ENCODE peak calls at places on chromosomes 11 and 22, in seven cellular contexts. One of them, this sample, is unnamed.

GRCh38 chr11:8794677-8795103 is 112.1 kb downstream of the RPL27A start:
- DNase-seq in EH: no peak
- DNase-seq in ELR: peak; percentile 20
- DNase-seq in cerebellar cortex: no peak
- DNase-seq in OCI-LY7: no peak
- DNase-seq in activated naive CD4-positive, alpha-beta T cell treated with anti-CD3 and anti-CD28 coated beads, Interleukin-2, amount 10 ng/mL, durations not matched to agents 7 days and 5 days: no peak
- DNase-seq in NCI-H1092 treated with DMSO at 0.1 percent for 48 hours: no peak
- DNase-seq in this sample: no peak

GRCh38 chr22:29689872-29690213 is 30.0 kb upstream of the CABP7 start:
- DNase-seq in EH: peak; percentile 60
- DNase-seq in ELR: peak; percentile 46
- DNase-seq in cerebellar cortex: peak; percentile 77
- DNase-seq in OCI-LY7: peak; percentile 31
- DNase-seq in activated naive CD4-positive, alpha-beta T cell treated with anti-CD3 and anti-CD28 coated beads, Interleukin-2, amount 10 ng/mL, durations not matched to agents 7 days and 5 days: peak; percentile 62
- DNase-seq in NCI-H1092 treated with DMSO at 0.1 percent for 48 hours: peak; percentile 75
- DNase-seq in this sample: no peak

GRCh38 chr11:124638500-124638899 is 15.8 kb downstream of the TBRG1 start:
- DNase-seq in EH: no peak
- DNase-seq in ELR: no peak
- DNase-seq in cerebellar cortex: no peak
- DNase-seq in OCI-LY7: no peak
- DNase-seq in activated naive CD4-positive, alpha-beta T cell treated with anti-CD3 and anti-CD28 coated beads, Interleukin-2, amount 10 ng/mL, durations not matched to agents 7 days and 5 days: no peak
- DNase-seq in NCI-H1092 treated with DMSO at 0.1 percent for 48 hours: no peak
- DNase-seq in this sample: no peak

GRCh38 chr11:27914080-27914479 is 193.9 kb downstream of the KIF18A start:
- DNase-seq in EH: peak; percentile 63
- DNase-seq in ELR: peak; percentile 78
- DNase-seq in cerebellar cortex: no peak
- DNase-seq in OCI-LY7: no peak
- DNase-seq in activated naive CD4-positive, alpha-beta T cell treated with anti-CD3 and anti-CD28 coated beads, Interleukin-2, amount 10 ng/mL, durations not matched to agents 7 days and 5 days: no peak
- DNase-seq in NCI-H1092 treated with DMSO at 0.1 percent for 48 hours: no peak
- DNase-seq in this sample: no peak

GRCh38 chr22:33002035-33002434 is 56.1 kb downstream of the SYN3 start:
- DNase-seq in EH: no peak
- DNase-seq in ELR: no peak
- DNase-seq in cerebellar cortex: no peak
- DNase-seq in OCI-LY7: no peak
- DNase-seq in activated naive CD4-positive, alpha-beta T cell treated with anti-CD3 and anti-CD28 coated beads, Interleukin-2, amount 10 ng/mL, durations not matched to agents 7 days and 5 days: no peak
- DNase-seq in NCI-H1092 treated with DMSO at 0.1 percent for 48 hours: no peak
- DNase-seq in this sample: no peak

GRCh38 chr11:12461516-12461915 is 84.1 kb downstream of the PARVA start:
- DNase-seq in EH: peak; percentile 33
- DNase-seq in ELR: peak; percentile 21
- DNase-seq in cerebellar cortex: no peak
- DNase-seq in OCI-LY7: no peak
- DNase-seq in activated naive CD4-positive, alpha-beta T cell treated with anti-CD3 and anti-CD28 coated beads, Interleukin-2, amount 10 ng/mL, durations not matched to agents 7 days and 5 days: no peak
- DNase-seq in NCI-H1092 treated with DMSO at 0.1 percent for 48 hours: no peak
- DNase-seq in this sample: no peak

GRCh38 chr11:66443602-66444001 is 5.0 kb upstream of the MRPL11 start:
- DNase-seq in EH: peak; percentile 97
- DNase-seq in ELR: peak; percentile 96
- DNase-seq in cerebellar cortex: no peak
- DNase-seq in OCI-LY7: no peak
- DNase-seq in activated naive CD4-positive, alpha-beta T cell treated with anti-CD3 and anti-CD28 coated beads, Interleukin-2, amount 10 ng/mL, durations not matched to agents 7 days and 5 days: no peak
- DNase-seq in NCI-H1092 treated with DMSO at 0.1 percent for 48 hours: no peak
- DNase-seq in this sample: no peak

GRCh38 chr22:17260950-17261349 is 41.7 kb upstream of the ADA2 start:
- DNase-seq in EH: no peak
- DNase-seq in ELR: no peak
- DNase-seq in cerebellar cortex: no peak
- DNase-seq in OCI-LY7: no peak
- DNase-seq in activated naive CD4-positive, alpha-beta T cell treated with anti-CD3 and anti-CD28 coated beads, Interleukin-2, amount 10 ng/mL, durations not matched to agents 7 days and 5 days: no peak
- DNase-seq in NCI-H1092 treated with DMSO at 0.1 percent for 48 hours: peak; percentile 50
- DNase-seq in this sample: no peak

GRCh38 chr22:48782817-48783511 is 1044.7 kb downstream of the BRD1 start:
- DNase-seq in EH: no peak
- DNase-seq in ELR: no peak
- DNase-seq in cerebellar cortex: peak; percentile 17
- DNase-seq in OCI-LY7: peak; percentile 24
- DNase-seq in activated naive CD4-positive, alpha-beta T cell treated with anti-CD3 and anti-CD28 coated beads, Interleukin-2, amount 10 ng/mL, durations not matched to agents 7 days and 5 days: no peak
- DNase-seq in NCI-H1092 treated with DMSO at 0.1 percent for 48 hours: no peak
- DNase-seq in this sample: no peak

GRCh38 chr11:86719781-86720463 is 47.5 kb upstream of the ME3 start:
- DNase-seq in EH: peak; percentile 97
- DNase-seq in ELR: peak; percentile 96
- DNase-seq in cerebellar cortex: no peak
- DNase-seq in OCI-LY7: no peak
- DNase-seq in activated naive CD4-positive, alpha-beta T cell treated with anti-CD3 and anti-CD28 coated beads, Interleukin-2, amount 10 ng/mL, durations not matched to agents 7 days and 5 days: no peak
- DNase-seq in NCI-H1092 treated with DMSO at 0.1 percent for 48 hours: no peak
- DNase-seq in this sample: no peak

GRCh38 chr22:39405346-39406085 is 5.9 kb downstream of the TAB1 start:
- DNase-seq in EH: peak; percentile 48
- DNase-seq in ELR: peak; percentile 39
- DNase-seq in cerebellar cortex: peak; percentile 66
- DNase-seq in OCI-LY7: no peak
- DNase-seq in activated naive CD4-positive, alpha-beta T cell treated with anti-CD3 and anti-CD28 coated beads, Interleukin-2, amount 10 ng/mL, durations not matched to agents 7 days and 5 days: no peak
- DNase-seq in NCI-H1092 treated with DMSO at 0.1 percent for 48 hours: no peak
- DNase-seq in this sample: no peak

GRCh38 chr22:19759994-19760651 is 455 bp upstream of the TBX1 start:
- DNase-seq in EH: no peak
- DNase-seq in ELR: no peak
- DNase-seq in cerebellar cortex: no peak
- DNase-seq in OCI-LY7: no peak
- DNase-seq in activated naive CD4-positive, alpha-beta T cell treated with anti-CD3 and anti-CD28 coated beads, Interleukin-2, amount 10 ng/mL, durations not matched to agents 7 days and 5 days: no peak
- DNase-seq in NCI-H1092 treated with DMSO at 0.1 percent for 48 hours: no peak
- DNase-seq in this sample: no peak

GRCh38 chr22:33922268-33922667 is 2.0 kb upstream of the LARGE1 start:
- DNase-seq in EH: peak; percentile 40
- DNase-seq in ELR: no peak
- DNase-seq in cerebellar cortex: peak; percentile 19
- DNase-seq in OCI-LY7: peak; percentile 52
- DNase-seq in activated naive CD4-positive, alpha-beta T cell treated with anti-CD3 and anti-CD28 coated beads, Interleukin-2, amount 10 ng/mL, durations not matched to agents 7 days and 5 days: peak; percentile 20
- DNase-seq in NCI-H1092 treated with DMSO at 0.1 percent for 48 hours: peak; percentile 39
- DNase-seq in this sample: no peak

GRCh38 chr11:26231252-26231661 is 100.7 kb upstream of the ANO3 start:
- DNase-seq in EH: peak; percentile 63
- DNase-seq in ELR: peak; percentile 87
- DNase-seq in cerebellar cortex: no peak
- DNase-seq in OCI-LY7: no peak
- DNase-seq in activated naive CD4-positive, alpha-beta T cell treated with anti-CD3 and anti-CD28 coated beads, Interleukin-2, amount 10 ng/mL, durations not matched to agents 7 days and 5 days: no peak
- DNase-seq in NCI-H1092 treated with DMSO at 0.1 percent for 48 hours: no peak
- DNase-seq in this sample: no peak

GRCh38 chr11:73797457-73797856 is 9.8 kb downstream of the MRPL48 start:
- DNase-seq in EH: no peak
- DNase-seq in ELR: no peak
- DNase-seq in cerebellar cortex: peak; percentile 56
- DNase-seq in OCI-LY7: no peak
- DNase-seq in activated naive CD4-positive, alpha-beta T cell treated with anti-CD3 and anti-CD28 coated beads, Interleukin-2, amount 10 ng/mL, durations not matched to agents 7 days and 5 days: no peak
- DNase-seq in NCI-H1092 treated with DMSO at 0.1 percent for 48 hours: peak; percentile 34
- DNase-seq in this sample: no peak

GRCh38 chr11:31768744-31769143 is 42.4 kb downstream of the PAX6 start:
- DNase-seq in EH: no peak
- DNase-seq in ELR: no peak
- DNase-seq in cerebellar cortex: peak; percentile 85
- DNase-seq in OCI-LY7: no peak
- DNase-seq in activated naive CD4-positive, alpha-beta T cell treated with anti-CD3 and anti-CD28 coated beads, Interleukin-2, amount 10 ng/mL, durations not matched to agents 7 days and 5 days: no peak
- DNase-seq in NCI-H1092 treated with DMSO at 0.1 percent for 48 hours: peak; percentile 5
- DNase-seq in this sample: no peak

GRCh38 chr11:128757886-128758612 is 64.2 kb downstream of the FLI1 start:
- DNase-seq in EH: no peak
- DNase-seq in ELR: no peak
- DNase-seq in cerebellar cortex: no peak
- DNase-seq in OCI-LY7: peak; percentile 23
- DNase-seq in activated naive CD4-positive, alpha-beta T cell treated with anti-CD3 and anti-CD28 coated beads, Interleukin-2, amount 10 ng/mL, durations not matched to agents 7 days and 5 days: peak; percentile 31
- DNase-seq in NCI-H1092 treated with DMSO at 0.1 percent for 48 hours: no peak
- DNase-seq in this sample: no peak

GRCh38 chr11:2579315-2580060 is 120.3 kb downstream of the KCNQ1OT1 start:
- DNase-seq in EH: no peak
- DNase-seq in ELR: no peak
- DNase-seq in cerebellar cortex: no peak
- DNase-seq in OCI-LY7: no peak
- DNase-seq in activated naive CD4-positive, alpha-beta T cell treated with anti-CD3 and anti-CD28 coated beads, Interleukin-2, amount 10 ng/mL, durations not matched to agents 7 days and 5 days: peak; percentile 12
- DNase-seq in NCI-H1092 treated with DMSO at 0.1 percent for 48 hours: no peak
- DNase-seq in this sample: no peak

GRCh38 chr11:60913793-60914619 is at the start of gene TMEM109:
- DNase-seq in EH: peak; percentile 93
- DNase-seq in ELR: peak; percentile 91
- DNase-seq in cerebellar cortex: peak; percentile 96
- DNase-seq in OCI-LY7: peak; percentile 91
- DNase-seq in activated naive CD4-positive, alpha-beta T cell treated with anti-CD3 and anti-CD28 coated beads, Interleukin-2, amount 10 ng/mL, durations not matched to agents 7 days and 5 days: peak; percentile 91
- DNase-seq in NCI-H1092 treated with DMSO at 0.1 percent for 48 hours: peak; percentile 99
- DNase-seq in this sample: peak; percentile 96

GRCh38 chr11:84800755-84801346 is 826.3 kb downstream of the DLG2 start:
- DNase-seq in EH: peak; percentile 48
- DNase-seq in ELR: peak; percentile 66
- DNase-seq in cerebellar cortex: peak; percentile 41
- DNase-seq in OCI-LY7: no peak
- DNase-seq in activated naive CD4-positive, alpha-beta T cell treated with anti-CD3 and anti-CD28 coated beads, Interleukin-2, amount 10 ng/mL, durations not matched to agents 7 days and 5 days: no peak
- DNase-seq in NCI-H1092 treated with DMSO at 0.1 percent for 48 hours: peak; percentile 14
- DNase-seq in this sample: no peak

GRCh38 chr22:29872145-29872893 is 10.7 kb upstream of the MTMR3 start:
- DNase-seq in EH: no peak
- DNase-seq in ELR: no peak
- DNase-seq in cerebellar cortex: peak; percentile 75
- DNase-seq in OCI-LY7: no peak
- DNase-seq in activated naive CD4-positive, alpha-beta T cell treated with anti-CD3 and anti-CD28 coated beads, Interleukin-2, amount 10 ng/mL, durations not matched to agents 7 days and 5 days: no peak
- DNase-seq in NCI-H1092 treated with DMSO at 0.1 percent for 48 hours: no peak
- DNase-seq in this sample: no peak

GRCh38 chr22:40050258-40050657 is 55.5 kb downstream of the FAM83F start:
- DNase-seq in EH: no peak
- DNase-seq in ELR: no peak
- DNase-seq in cerebellar cortex: no peak
- DNase-seq in OCI-LY7: peak; percentile 96
- DNase-seq in activated naive CD4-positive, alpha-beta T cell treated with anti-CD3 and anti-CD28 coated beads, Interleukin-2, amount 10 ng/mL, durations not matched to agents 7 days and 5 days: no peak
- DNase-seq in NCI-H1092 treated with DMSO at 0.1 percent for 48 hours: no peak
- DNase-seq in this sample: no peak

GRCh38 chr11:66689661-66690590 is 12.2 kb upstream of the RBM4B start:
- DNase-seq in EH: no peak
- DNase-seq in ELR: no peak
- DNase-seq in cerebellar cortex: no peak
- DNase-seq in OCI-LY7: no peak
- DNase-seq in activated naive CD4-positive, alpha-beta T cell treated with anti-CD3 and anti-CD28 coated beads, Interleukin-2, amount 10 ng/mL, durations not matched to agents 7 days and 5 days: no peak
- DNase-seq in NCI-H1092 treated with DMSO at 0.1 percent for 48 hours: no peak
- DNase-seq in this sample: no peak

This sample was measured in NCI-H1417 treated with DMSO at 0.1 percent for 48 hours.